ENCODE peak calls at places on chromosomes 1 and 21, in five cellular contexts. G, P, C, R and I are unnamed samples.
A peak's percentile ranks its signal among the peaks of the same experiment; 100 is the strongest.

GRCh38 chr1:29579821-29580425 is 343.6 kb downstream of the PTPRU start:
- DNase-seq in G (peak; percentile 83), P (no peak), C (no peak), R (no peak), I (no peak)

GRCh38 chr1:53197301-53198205 is 929 bp downstream of the CPT2 start:
- DNase-seq in G (no peak), P (peak; percentile 32), C (no peak), R (no peak), I (no peak)

GRCh38 chr1:3372317-3372716 is 82.1 kb upstream of the ARHGEF16 start:
- DNase-seq in G (no peak), P (no peak), C (no peak), R (peak; percentile 1), I (no peak)

GRCh38 chr1:164210211-164210739 is 348.7 kb upstream of the PBX1 start:
- DNase-seq in G (no peak), P (no peak), C (no peak), R (no peak), I (no peak)

GRCh38 chr1:58818075-58818474 is 34.2 kb upstream of the JUN start:
- DNase-seq in G (peak; percentile 93), P (no peak), C (no peak), R (no peak), I (no peak)

GRCh38 chr1:217482356-217483102 is 148.4 kb downstream of the GPATCH2 start:
- DNase-seq in G (peak; percentile 80), P (no peak), C (no peak), R (peak; percentile 50), I (peak; percentile 50)

GRCh38 chr1:226467443-226467842 is 59.5 kb upstream of the PARP1 start:
- DNase-seq in G (no peak), P (no peak), C (no peak), R (no peak), I (no peak)

GRCh38 chr1:231357831-231358354 is 19.8 kb downstream of the SPRTN start:
- DNase-seq in G (peak; percentile 83), P (peak; percentile 62), C (no peak), R (no peak), I (no peak)

GRCh38 chr1:225500589-225501192 is 72.9 kb upstream of the LBR start:
- DNase-seq in G (no peak), P (no peak), C (no peak), R (no peak), I (no peak)

GRCh38 chr1:211644653-211645052 is 30.8 kb downstream of the NEK2 start:
- DNase-seq in G (no peak), P (no peak), C (no peak), R (no peak), I (no peak)

GRCh38 chr1:187157115-187157514 is 328.4 kb downstream of the PLA2G4A start:
- DNase-seq in G (no peak), P (no peak), C (no peak), R (no peak), I (no peak)

GRCh38 chr21:36381841-36382589 is 3.2 kb upstream of the CHAF1B start:
- DNase-seq in G (peak; percentile 16), P (peak; percentile 20), C (no peak), R (no peak), I (no peak)

GRCh38 chr1:179156026-179156425 is 73.5 kb downstream of the ABL2 start:
- DNase-seq in G (no peak), P (no peak), C (no peak), R (no peak), I (no peak)

GRCh38 chr1:197928849-197929336 is 11.7 kb downstream of the LHX9 start:
- DNase-seq in G (no peak), P (no peak), C (peak; percentile 38), R (no peak), I (no peak)

GRCh38 chr1:206685749-206686485 is 1.2 kb downstream of the MAPKAPK2 start:
- DNase-seq in G (peak; percentile 83), P (peak; percentile 61), C (peak; percentile 65), R (no peak), I (peak; percentile 51)

GRCh38 chr1:100835866-100836842 is 58.5 kb downstream of the EXTL2 start:
- DNase-seq in G (peak; percentile 93), P (no peak), C (no peak), R (no peak), I (no peak)

GRCh38 chr1:9235123-9235513 is 544 bp downstream of the H6PD start:
- DNase-seq in G (peak; percentile 29), P (peak; percentile 41), C (no peak), R (no peak), I (peak; percentile 58)